ENCODE peak calls at places on chromosomes 1 and 21, in five cellular contexts. K is A549, I is adrenal gland, T is ovary, M is gastrocnemius medialis. C is an unnamed sample.
A peak's percentile ranks its signal among the peaks of the same experiment; 100 is the strongest.

GRCh38 chr1:172394167-172394751 is 26.2 kb upstream of the C1orf105 start:
- DNase-seq in K (no peak), I (peak; percentile 30), T (no peak), M (no peak), C (no peak)

GRCh38 chr1:11645670-11646265 is 8.5 kb downstream of the FBXO2 start:
- DNase-seq in K (peak; percentile 58), I (peak; percentile 79), T (peak; percentile 75), M (peak; percentile 25), C (peak; percentile 80)

GRCh38 chr1:25088180-25088701 is 144.1 kb downstream of the SYF2 start:
- DNase-seq in K (no peak), I (no peak), T (no peak), M (no peak), C (no peak)

GRCh38 chr1:40030528-40031135 is 9.9 kb upstream of the CAP1 start:
- DNase-seq in K (no peak), I (no peak), T (no peak), M (no peak), C (no peak)

GRCh38 chr1:228004331-228004871 is 2.4 kb upstream of the WNT3A start:
- DNase-seq in K (peak; percentile 62), I (peak; percentile 10), T (no peak), M (no peak), C (no peak)

GRCh38 chr1:104467590-104467989 is 717.9 kb downstream of the AMY1C start:
- DNase-seq in K (no peak), I (no peak), T (no peak), M (no peak), C (no peak)

GRCh38 chr1:156816561-156817328 is at the start of gene SH2D2A:
- DNase-seq in K (no peak), I (peak; percentile 45), T (no peak), M (no peak), C (peak; percentile 42)

GRCh38 chr1:227723474-227723873 is 11.6 kb downstream of the JMJD4 start:
- DNase-seq in K (no peak), I (no peak), T (no peak), M (no peak), C (no peak)

GRCh38 chr1:199399996-199400714 is 627.4 kb upstream of the NR5A2 start:
- DNase-seq in K (no peak), I (no peak), T (no peak), M (no peak), C (no peak)

DNA sequence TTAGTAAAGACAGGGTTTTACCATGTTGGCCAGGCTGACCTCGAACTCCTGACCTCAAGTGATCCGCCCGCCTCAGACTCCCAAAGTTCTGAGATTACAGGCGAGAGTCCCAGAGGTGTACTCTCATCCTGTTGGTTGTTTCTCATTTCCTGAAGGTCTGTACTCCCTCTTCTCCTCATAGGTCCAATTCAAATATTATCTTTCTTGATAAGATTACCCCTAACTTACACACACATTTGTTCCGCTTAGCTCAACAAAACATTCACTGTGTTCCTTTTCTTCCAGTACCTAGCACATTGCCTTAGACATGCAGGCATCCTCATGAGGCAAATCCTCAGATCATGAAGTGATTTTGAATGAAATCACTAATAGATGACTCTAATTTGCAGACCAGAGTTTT is 72.4 kb upstream of the SSX2IP start:
- DNase-seq in K (no peak), I (no peak), T (no peak), M (no peak), C (peak; percentile 44)
- TF ChIP-seq POLR2A in K (no peak), I (no peak), T (no peak), M (no peak), C (no peak)

GRCh38 chr1:187003353-187003752 is 174.6 kb downstream of the PLA2G4A start:
- DNase-seq in K (no peak), I (no peak), T (no peak), M (no peak), C (no peak)

GRCh38 chr1:186999506-186999905 is 170.8 kb downstream of the PLA2G4A start:
- DNase-seq in K (no peak), I (no peak), T (no peak), M (no peak), C (no peak)

GRCh38 chr1:187006896-187007295 is 178.1 kb downstream of the PLA2G4A start:
- DNase-seq in K (no peak), I (no peak), T (no peak), M (no peak), C (no peak)

GRCh38 chr1:186997877-186998276 is 169.1 kb downstream of the PLA2G4A start:
- DNase-seq in K (no peak), I (no peak), T (no peak), M (no peak), C (no peak)

DNA sequence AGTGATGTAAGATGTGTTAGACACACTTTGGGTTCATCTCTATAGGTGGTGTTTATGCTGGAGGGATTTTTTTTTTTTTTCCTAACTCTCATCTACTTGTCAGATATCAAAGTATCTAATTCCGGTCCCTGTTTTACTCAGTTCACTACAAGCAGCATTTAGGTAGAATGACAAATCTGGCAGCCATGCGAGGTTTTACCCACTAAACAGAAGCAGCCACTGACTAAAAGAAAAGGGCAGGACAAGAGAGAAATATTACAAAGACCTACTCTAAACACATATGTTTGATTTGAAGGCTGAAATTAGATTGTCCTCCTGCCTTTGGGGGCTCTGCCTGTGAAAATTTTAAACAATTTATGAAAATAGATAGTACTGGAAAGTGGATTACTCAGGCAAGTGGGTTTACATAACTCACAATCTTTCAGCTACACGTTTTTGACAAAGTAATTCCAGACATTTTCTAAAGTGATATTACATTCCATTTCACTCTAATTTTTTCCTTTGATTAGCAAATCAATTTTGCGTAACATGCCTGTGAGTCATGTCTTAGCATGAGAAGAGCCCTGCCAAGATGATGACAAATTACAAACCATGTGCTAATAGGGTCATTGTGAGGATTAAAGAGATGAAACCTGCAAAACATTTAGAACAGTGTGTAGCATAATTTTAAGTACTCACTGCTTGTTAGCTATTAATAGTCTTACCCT is 172.6 kb downstream of the PLA2G4A start:
- DNase-seq in K (no peak), I (peak; percentile 21), T (no peak), M (no peak), C (no peak)
- H3K27ac ChIP-seq in K (no peak overlapping the region), I (no peak overlapping the region), T (no peak overlapping the region), M (no peak overlapping the region), C (no peak overlapping the region)

GRCh38 chr1:205675247-205675646 is 5.1 kb downstream of the SLC45A3 start:
- DNase-seq in K (no peak), I (no peak), T (no peak), M (no peak), C (no peak)
- H3K4me1 ChIP-seq in K (peaks cover 8% of the 10 kb centered on the region), I (peaks cover 16% of the 10 kb centered on the region), T (peaks cover 16% of the 10 kb centered on the region), M (peaks cover 24% of the 10 kb centered on the region), C (peaks cover 39% of the 10 kb centered on the region)

GRCh38 chr21:40243676-40244075 is 376.4 kb downstream of the PCP4 start:
- DNase-seq in K (no peak), I (no peak), T (no peak), M (no peak), C (no peak)

GRCh38 chr21:40242586-40242985 is 375.3 kb downstream of the PCP4 start:
- DNase-seq in K (no peak), I (no peak), T (no peak), M (no peak), C (no peak)

DNA sequence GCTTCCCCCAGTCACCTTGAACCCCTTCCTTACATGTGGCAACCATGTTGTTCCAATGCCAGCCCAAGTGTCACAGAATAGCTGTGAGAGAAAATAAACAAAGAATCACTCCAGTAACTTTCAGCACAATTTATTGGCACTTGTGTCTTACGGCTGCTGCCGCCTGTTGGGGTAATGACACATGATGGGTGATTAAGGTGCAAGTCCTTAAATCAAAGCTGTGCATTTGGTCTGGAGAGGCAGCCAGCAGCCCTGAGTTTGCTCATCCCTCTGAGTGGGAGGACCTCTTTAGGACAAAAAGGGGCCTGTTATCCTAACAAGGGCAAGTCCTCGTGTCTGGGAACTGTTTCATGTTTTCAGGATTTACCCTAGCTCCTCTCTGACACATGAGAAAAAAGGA is 377.8 kb downstream of the PCP4 start:
- DNase-seq in K (no peak), I (no peak), T (no peak), M (no peak), C (no peak)
- TF ChIP-seq POLR2A in K (no peak), I (no peak), T (no peak), M (no peak), C (no peak)

GRCh38 chr1:77834771-77835334 is 53.6 kb upstream of the NEXN start:
- DNase-seq in K (no peak), I (no peak), T (no peak), M (peak; percentile 82), C (no peak)

GRCh38 chr1:77832889-77833288 is 53.4 kb downstream of the MIGA1 start:
- DNase-seq in K (no peak), I (peak; percentile 40), T (no peak), M (peak; percentile 64), C (no peak)

GRCh38 chr1:77831566-77831965 is 52.1 kb downstream of the MIGA1 start:
- DNase-seq in K (no peak), I (no peak), T (no peak), M (no peak), C (no peak)

GRCh38 chr1:77831976-77832695 is 52.7 kb downstream of the MIGA1 start:
- DNase-seq in K (no peak), I (no peak), T (no peak), M (peak; percentile 70), C (no peak)

DNA sequence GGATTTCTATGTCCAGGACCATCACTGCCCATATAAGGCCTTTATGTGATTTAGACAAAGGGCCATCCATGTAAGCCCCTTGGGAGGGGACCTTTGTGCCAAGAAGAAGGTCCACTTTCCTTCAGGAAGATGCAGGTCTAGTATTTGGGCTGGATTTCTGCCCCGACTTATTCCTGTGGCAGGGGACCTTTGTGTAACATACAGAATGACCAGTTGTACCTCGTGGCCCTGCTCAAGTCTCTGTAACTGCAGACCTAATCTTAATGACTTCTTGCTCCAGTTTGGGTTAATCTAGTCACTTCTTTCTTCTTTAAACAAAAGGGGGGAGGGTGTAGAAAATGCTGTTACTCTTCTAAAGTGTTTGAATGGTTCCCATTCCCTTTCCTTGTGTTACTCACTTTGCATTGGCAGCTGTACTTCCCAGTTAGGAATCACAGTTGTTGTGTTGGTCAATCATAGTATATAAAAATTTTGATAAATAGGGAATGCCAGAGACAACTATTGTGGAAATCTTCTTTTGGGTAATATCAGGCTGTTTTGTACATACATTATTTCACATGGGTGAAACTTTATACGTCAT is 54.2 kb downstream of the MIGA1 start:
- DNase-seq in K (no peak), I (no peak), T (no peak), M (peak; percentile 33), C (no peak)
- H3K27ac ChIP-seq in K (peak overlapping the region; percentile 13), I (peak overlapping the region; percentile 79), T (no peak overlapping the region), M (peak overlapping the region; percentile 97), C (peak overlapping the region; percentile 45)

GRCh38 chr1:56542651-56543050 is 36.7 kb downstream of the PLPP3 start:
- DNase-seq in K (no peak), I (no peak), T (no peak), M (no peak), C (no peak)
- H3K4me1 ChIP-seq in K (no peaks in the 10 kb centered on the region), I (peaks cover 27% of the 10 kb centered on the region), T (peaks cover 28% of the 10 kb centered on the region), M (peaks cover 74% of the 10 kb centered on the region), C (no peaks in the 10 kb centered on the region)